ENCODE peak calls at places on chromosomes 1 and 21, in six cellular contexts. R is ovary, C is suprapubic skin, L is A549, B is stomach, H is K562. U is an unnamed sample.

GRCh38 chr1:205800470-205800869 is 12.5 kb downstream of the SLC41A1 start:
- DNase-seq in L (no peak), B (peak), C (no peak), H (no peak), R (no peak), U (no peak)

GRCh38 chr1:112957133-112957812 is 1.3 kb upstream of the SLC16A1 start:
- DNase-seq in B (no peak), R (peak), H (peak), C (no peak), L (peak), U (peak)

GRCh38 chr21:37374026-37374425 is 7.5 kb downstream of the DYRK1A start:
- DNase-seq in R (no peak), B (no peak), C (no peak), H (no peak), L (no peak), U (no peak)

GRCh38 chr21:38922474-38922873 is 116.7 kb downstream of the ETS2 start:
- DNase-seq in L (no peak), R (no peak), H (no peak), C (no peak), B (no peak), U (no peak)

GRCh38 chr1:151340870-151341754 is 5.9 kb downstream of the RFX5 start:
- DNase-seq in R (peak), L (peak), H (peak), C (no peak), B (no peak), U (no peak)

GRCh38 chr1:101122452-101123166 is 97.0 kb upstream of the DPH5 start:
- DNase-seq in C (no peak), B (no peak), L (no peak), H (no peak), R (no peak), U (no peak)

GRCh38 chr1:30446100-30446499 is 277.3 kb downstream of the MATN1 start:
- DNase-seq in L (no peak), B (no peak), H (no peak), C (no peak), R (no peak), U (no peak)

GRCh38 chr21:17818158-17819113 is 720 bp downstream of the C21orf91 start:
- DNase-seq in R (peak), L (peak), C (peak), H (peak), B (peak), U (no peak)

GRCh38 chr1:27785763-27786162 is 12.7 kb downstream of the STX12 start:
- DNase-seq in L (no peak), R (no peak), H (peak), C (no peak), B (peak), U (no peak)

GRCh38 chr21:34908424-34909055 is 140.6 kb downstream of the RUNX1 start:
- DNase-seq in L (no peak), B (no peak), R (no peak), C (no peak), H (peak), U (no peak)

GRCh38 chr1:201295346-201295745 is 12.0 kb downstream of the PKP1 start:
- DNase-seq in R (no peak), B (no peak), L (no peak), C (no peak), H (no peak), U (no peak)

GRCh38 chr1:208165659-208166058 is 78.5 kb downstream of the PLXNA2 start:
- DNase-seq in L (no peak), H (no peak), B (no peak), C (no peak), R (no peak), U (no peak)

GRCh38 chr1:90391116-90391515 is 326.0 kb downstream of the BARHL2 start:
- DNase-seq in C (no peak), H (no peak), R (no peak), L (no peak), B (no peak), U (no peak)

GRCh38 chr1:39643705-39644104 is 4.3 kb upstream of the HEYL start:
- DNase-seq in B (no peak), H (no peak), R (no peak), C (no peak), L (no peak), U (no peak)

GRCh38 chr1:999797-1000356 is at the start of gene HES4:
- DNase-seq in C (peak), H (peak), B (peak), L (no peak), R (peak), U (peak)

GRCh38 chr1:6796095-6796494 is 10.8 kb downstream of the CAMTA1 start:
- DNase-seq in C (no peak), H (no peak), R (no peak), B (no peak), L (no peak), U (no peak)

GRCh38 chr1:225739542-225740107 is 38.0 kb upstream of the SRP9 start:
- DNase-seq in L (no peak), C (no peak), H (no peak), B (no peak), R (no peak), U (no peak)

GRCh38 chr1:242428403-242429190 is 95.9 kb downstream of the PLD5 start:
- DNase-seq in C (no peak), H (no peak), B (no peak), R (no peak), L (no peak), U (no peak)
- TF ChIP-seq EP300 in C (no peak), H (no peak), B (no peak), R (no peak), L (no peak), U (no peak)

GRCh38 chr1:67627336-67627735 is 57.7 kb upstream of the GADD45A start:
- DNase-seq in B (no peak), L (no peak), H (no peak), C (no peak), R (no peak), U (no peak)

GRCh38 chr1:67626495-67627235 is 58.3 kb upstream of the GADD45A start:
- DNase-seq in R (no peak), C (no peak), B (no peak), H (no peak), L (no peak), U (no peak)

GRCh38 chr1:67624680-67625079 is 60.3 kb upstream of the GADD45A start:
- DNase-seq in R (no peak), L (no peak), H (no peak), B (no peak), C (no peak), U (no peak)

GRCh38 chr1:67627906-67628305 is 57.1 kb upstream of the GADD45A start:
- DNase-seq in B (no peak), C (no peak), L (no peak), H (no peak), R (no peak), U (no peak)

GRCh38 chr1:67626090-67626489 is 58.9 kb upstream of the GADD45A start:
- DNase-seq in C (no peak), B (no peak), L (no peak), H (no peak), R (no peak), U (no peak)
- TF ChIP-seq EP300 in C (no peak), B (no peak), L (no peak), H (no peak), R (no peak), U (no peak)

DNA sequence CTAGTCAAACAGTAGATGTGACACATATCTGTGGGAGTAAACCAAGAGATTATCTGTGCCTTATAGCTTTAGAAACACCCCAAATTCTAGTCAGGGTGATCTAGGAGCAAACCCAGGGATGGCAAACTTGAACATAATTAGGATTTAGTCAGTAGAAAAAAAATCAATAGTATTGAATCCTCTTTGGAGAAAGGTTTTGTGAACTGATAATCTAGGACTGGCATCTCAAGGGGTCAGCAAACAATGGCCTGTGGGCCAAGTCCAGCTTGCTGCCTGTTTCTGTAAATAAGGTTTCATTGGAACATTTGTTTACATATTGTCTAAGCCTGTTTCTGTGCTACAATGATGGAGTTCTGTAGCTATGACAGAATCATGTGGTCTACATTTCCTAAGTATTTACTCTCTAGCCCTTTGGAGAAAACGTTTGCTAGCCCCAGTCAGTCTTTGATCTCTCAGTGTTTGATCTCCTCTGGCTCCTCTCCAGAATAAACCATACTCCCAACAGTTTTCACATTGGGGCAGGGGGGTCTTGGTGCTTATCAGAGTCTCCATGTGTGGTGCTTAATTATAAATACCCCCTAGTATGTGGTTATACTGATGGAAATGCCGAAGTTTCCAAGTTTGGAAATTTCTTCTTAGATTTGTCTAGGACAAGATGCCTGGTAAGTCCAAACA is 385.8 kb downstream of the NTNG1 start:
- DNase-seq in B (no peak), C (no peak), H (no peak), R (no peak), L (no peak), U (no peak)
- TF ChIP-seq EP300 in B (no peak), C (no peak), H (no peak), R (no peak), L (no peak), U (no peak)

DNA sequence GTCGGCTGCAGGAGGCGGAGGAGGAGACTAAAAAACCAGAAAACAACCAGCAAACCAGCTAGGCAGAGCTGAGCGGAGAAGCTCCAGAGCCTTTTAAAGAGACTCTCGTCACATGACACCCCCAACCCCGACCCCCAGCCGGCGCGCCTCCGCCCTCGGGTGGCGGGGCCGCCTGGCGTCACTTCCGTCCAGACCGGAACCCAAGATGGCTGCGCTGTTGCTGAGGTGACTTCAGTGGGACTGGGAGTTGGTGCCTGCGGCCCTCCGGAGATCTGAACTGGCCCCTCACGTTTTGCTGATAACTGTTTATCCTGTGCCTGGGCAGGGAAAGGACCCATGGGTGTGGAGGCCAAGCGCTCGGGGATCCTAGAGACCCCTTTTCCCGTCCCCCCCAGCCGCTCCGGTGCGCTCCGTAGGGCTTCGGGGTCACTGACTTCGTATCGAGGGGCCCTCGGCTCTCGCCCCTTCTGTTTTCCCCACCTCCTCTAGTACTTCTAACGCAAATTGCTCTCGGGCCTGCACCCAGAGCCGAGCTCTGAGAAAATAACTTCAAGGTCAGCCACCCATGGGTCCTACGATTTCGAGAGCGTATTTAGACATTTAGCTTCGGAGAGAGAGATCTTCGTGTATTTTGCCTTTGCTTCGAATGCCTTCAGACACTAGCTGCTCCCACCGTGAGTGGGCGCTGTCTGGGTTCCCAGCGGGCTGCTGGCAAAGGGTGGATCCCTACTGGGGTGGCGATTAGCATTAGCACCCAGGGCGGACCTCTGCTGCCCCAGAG is at the start of gene SDHC:
- DNase-seq in B (peak), R (peak), C (peak), L (peak), H (peak), U (peak)
- TF ChIP-seq EP300 in B (no peak), R (peak), C (no peak), L (no peak), H (peak), U (peak)

GRCh38 chr1:2321258-2321657 is 70.1 kb downstream of the MORN1 start:
- DNase-seq in C (no peak), H (no peak), R (no peak), B (no peak), L (no peak), U (no peak)

GRCh38 chr1:2323575-2323974 is 67.8 kb downstream of the MORN1 start:
- DNase-seq in H (no peak), L (no peak), B (no peak), R (no peak), C (no peak), U (no peak)

GRCh38 chr1:2320760-2321159 is 70.6 kb downstream of the MORN1 start:
- DNase-seq in L (no peak), R (no peak), H (no peak), B (no peak), C (no peak), U (no peak)

GRCh38 chr1:2322593-2323295 is 68.6 kb downstream of the MORN1 start:
- DNase-seq in L (no peak), H (no peak), R (peak), B (no peak), C (no peak), U (no peak)

GRCh38 chr1:2322065-2322571 is 69.2 kb downstream of the MORN1 start:
- DNase-seq in B (peak), H (no peak), L (no peak), C (no peak), R (peak), U (peak)
- TF ChIP-seq EP300 in B (no peak), H (no peak), L (no peak), C (no peak), R (no peak), U (peak)

GRCh38 chr1:51976831-51977602 is 13.5 kb downstream of the RAB3B start:
- DNase-seq in H (no peak), C (no peak), R (no peak), B (peak), L (no peak), U (no peak)
- TF ChIP-seq EP300 in H (no peak), C (no peak), R (no peak), B (no peak), L (no peak), U (no peak)

GRCh38 chr21:42570841-42571387 is 57.3 kb downstream of the SLC37A1 start:
- DNase-seq in B (peak), R (peak), H (no peak), C (peak), L (no peak), U (no peak)
- TF ChIP-seq EP300 in B (no peak), R (no peak), H (no peak), C (no peak), L (no peak), U (peak)

DNA sequence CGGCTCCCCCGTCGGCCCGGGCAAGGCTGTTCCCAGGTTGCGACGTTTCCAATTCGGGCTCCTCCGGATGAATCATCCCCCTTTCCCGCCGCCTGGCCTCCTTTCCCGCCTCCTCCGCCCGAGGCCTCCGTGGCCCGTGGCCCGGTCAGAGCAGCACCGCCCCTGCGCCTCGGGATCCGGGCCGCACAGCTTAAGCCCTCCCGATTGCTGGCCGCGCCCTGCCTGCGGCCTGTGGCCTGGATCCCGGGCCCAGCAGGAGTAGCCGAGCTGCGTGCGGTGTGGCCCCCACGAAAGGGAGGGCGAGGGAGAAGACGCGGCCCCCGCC is 1.1 kb downstream of the TMEM200B start:
- DNase-seq in B (peak), L (no peak), H (no peak), R (peak), C (peak), U (peak)
- TF ChIP-seq EP300 in B (no peak), L (no peak), H (no peak), R (no peak), C (no peak), U (no peak)

GRCh38 chr1:94746635-94747525 is 73.3 kb upstream of the SLC44A3 start:
- DNase-seq in R (no peak), B (no peak), C (no peak), L (no peak), H (peak), U (peak)

GRCh38 chr1:94741510-94741909 is 78.6 kb upstream of the SLC44A3 start:
- DNase-seq in B (no peak), C (no peak), L (no peak), H (no peak), R (no peak), U (no peak)

GRCh38 chr1:94741956-94742355 is 78.2 kb upstream of the SLC44A3 start:
- DNase-seq in C (no peak), L (no peak), H (no peak), B (no peak), R (no peak), U (no peak)

GRCh38 chr1:94745742-94746141 is 74.4 kb upstream of the SLC44A3 start:
- DNase-seq in H (no peak), B (peak), C (no peak), R (no peak), L (no peak), U (no peak)

DNA sequence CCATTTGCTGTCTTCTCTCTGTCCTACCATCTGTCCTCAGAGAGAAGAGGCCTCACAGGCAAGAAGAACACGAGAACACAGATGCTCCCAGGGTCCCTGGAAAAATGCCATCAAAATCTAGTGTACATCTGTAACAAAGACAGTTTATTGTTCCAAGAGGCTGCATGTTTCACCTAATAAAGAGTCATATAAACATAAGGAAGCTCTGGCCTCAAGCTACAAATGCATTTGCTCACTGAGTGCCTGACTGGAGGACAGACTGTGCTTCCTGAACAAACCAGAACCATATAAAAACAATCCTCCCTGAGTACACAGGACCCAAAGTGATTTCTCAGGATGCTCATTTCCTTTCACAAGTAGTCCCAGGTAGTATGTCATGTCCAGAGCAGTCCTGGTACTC is 76.3 kb upstream of the SLC44A3 start:
- DNase-seq in C (no peak), L (no peak), R (no peak), B (no peak), H (no peak), U (no peak)
- TF ChIP-seq EP300 in C (no peak), L (no peak), R (no peak), B (no peak), H (no peak), U (no peak)